ENCODE peak calls at places on chromosomes 16 and 17, in ten cellular contexts. B is esophagus muscularis mucosa, O is ovary, L is A549, N is transverse colon, W is suprapubic skin, A is stomach, Z is sigmoid colon, J is tibial nerve, K is SK-N-SH. M is an unnamed sample.
A peak's percentile ranks its signal among the peaks of the same experiment; 100 is the strongest.

GRCh38 chr16:66070140-66070887 is 296.2 kb upstream of the CDH5 start:
- DNase-seq in L (no peak), J (peak; percentile 52), B (peak; percentile 93), O (peak; percentile 87), A (peak; percentile 41), W (no peak), Z (peak; percentile 92), K (no peak), N (peak; percentile 52), M (no peak)

GRCh38 chr16:11005611-11005975 is 61.2 kb downstream of the CLEC16A start:
- DNase-seq in Z (no peak), K (no peak), W (no peak), N (no peak), A (no peak), L (no peak), B (no peak), J (no peak), O (no peak), M (no peak)

GRCh38 chr16:10886739-10887269 is 9.8 kb downstream of the CIITA start:
- DNase-seq in B (no peak), W (no peak), J (no peak), N (no peak), L (no peak), A (no peak), O (no peak), Z (no peak), K (no peak), M (no peak)

GRCh38 chr17:82866521-82867214 is 26.8 kb upstream of the ZNF750 start:
- DNase-seq in B (no peak), O (no peak), Z (peak; percentile 88), N (no peak), W (no peak), A (no peak), L (no peak), K (peak; percentile 85), J (no peak), M (no peak)

GRCh38 chr16:84303023-84303422 is 8.3 kb downstream of the WFDC1 start:
- DNase-seq in Z (peak; percentile 90), O (peak; percentile 55), A (no peak), J (no peak), L (no peak), N (peak; percentile 29), K (no peak), B (no peak), W (no peak), M (no peak)

GRCh38 chr16:17283022-17283421 is 187.7 kb downstream of the XYLT1 start:
- DNase-seq in A (no peak), J (no peak), L (no peak), W (no peak), Z (no peak), O (no peak), N (no peak), B (no peak), K (peak; percentile 43), M (no peak)

GRCh38 chr17:5680766-5681165 is 96.5 kb upstream of the NLRP1 start:
- DNase-seq in K (no peak), L (no peak), J (no peak), B (no peak), O (no peak), A (no peak), N (no peak), Z (no peak), W (no peak), M (no peak)

GRCh38 chr17:70258465-70258864 is 89.1 kb downstream of the KCNJ2 start:
- DNase-seq in B (no peak), J (no peak), N (peak; percentile 35), W (no peak), Z (no peak), K (no peak), A (no peak), L (no peak), O (no peak), M (no peak)

GRCh38 chr16:78727536-78727935 is 628.1 kb downstream of the WWOX start:
- DNase-seq in O (no peak), L (no peak), N (no peak), J (no peak), B (no peak), Z (no peak), A (no peak), W (no peak), K (no peak), M (no peak)

GRCh38 chr17:46795379-46795952 is 23.0 kb downstream of the WNT3 start:
- DNase-seq in L (peak; percentile 94), Z (no peak), N (no peak), W (no peak), B (no peak), A (no peak), K (no peak), J (no peak), O (no peak), M (no peak)
- TF ChIP-seq EP300 in L (no peak), Z (no peak), N (no peak), W (no peak), B (no peak), A (no peak), K (no peak), J (no peak), O (no peak), M (no peak)

GRCh38 chr17:50928662-50929061 is 62.5 kb upstream of the TOB1 start:
- DNase-seq in W (no peak), K (no peak), N (no peak), A (no peak), L (no peak), O (no peak), J (no peak), Z (no peak), B (no peak), M (no peak)

GRCh38 chr17:50932584-50932901 is 66.4 kb upstream of the TOB1 start:
- DNase-seq in J (no peak), K (no peak), W (no peak), B (no peak), A (no peak), Z (no peak), O (no peak), L (no peak), N (no peak), M (no peak)

GRCh38 chr17:50934161-50934560 is 68.0 kb upstream of the TOB1 start:
- DNase-seq in O (no peak), W (no peak), K (no peak), Z (no peak), J (no peak), B (no peak), L (no peak), A (no peak), N (no peak), M (no peak)

GRCh38 chr17:50934672-50935200 is 68.6 kb upstream of the TOB1 start:
- DNase-seq in B (no peak), N (no peak), A (no peak), K (no peak), L (no peak), Z (no peak), W (no peak), O (no peak), J (no peak), M (no peak)

DNA sequence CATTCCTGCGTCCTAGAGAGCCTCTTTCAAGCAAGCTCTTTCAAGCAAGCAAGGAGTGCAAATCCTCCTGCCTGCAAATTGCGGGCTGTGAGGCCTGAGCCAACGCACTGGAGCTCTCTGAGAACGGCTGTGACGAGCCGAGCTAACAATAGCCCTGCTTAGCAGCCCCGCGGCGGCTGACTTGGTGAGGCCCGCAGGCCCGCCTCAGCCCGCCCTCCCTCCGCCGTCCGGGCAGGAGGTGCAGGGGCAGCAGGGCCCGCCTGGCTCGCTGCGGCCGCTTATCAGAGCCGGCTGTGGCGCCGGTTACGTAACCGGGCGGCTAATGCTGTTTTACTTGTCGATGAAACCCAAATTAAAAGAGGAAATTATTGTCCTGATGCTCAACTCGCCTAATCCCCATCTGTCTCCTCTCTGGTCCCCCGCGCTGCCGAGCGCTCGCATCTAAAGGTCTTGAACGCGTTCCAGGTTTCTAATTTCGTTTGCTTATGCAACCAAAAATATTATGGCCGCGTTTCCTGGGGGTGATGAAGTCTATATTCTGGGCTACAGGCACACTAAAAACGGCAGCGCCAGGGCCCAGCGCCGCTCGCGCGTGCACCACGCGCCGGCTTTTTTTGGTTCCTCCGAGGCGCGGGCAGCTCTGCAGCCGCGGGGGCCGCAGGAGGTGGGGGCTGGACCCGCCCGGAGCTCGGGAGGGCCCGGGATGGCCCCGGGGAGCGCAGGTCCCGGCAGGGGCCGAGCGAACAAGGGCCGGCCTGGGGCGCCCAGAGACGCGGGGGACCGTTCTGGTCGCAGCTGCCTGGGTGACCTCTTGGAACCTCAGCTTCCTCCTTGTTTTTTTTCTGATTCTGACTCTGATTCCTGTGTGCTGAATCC is 65.1 kb upstream of the TOB1 start:
- DNase-seq in J (peak; percentile 64), N (peak; percentile 80), B (no peak), W (no peak), L (no peak), K (peak; percentile 95), Z (peak; percentile 96), O (peak; percentile 89), A (peak; percentile 92), M (peak; percentile 88)
- TF ChIP-seq EP300 in J (no peak), N (no peak), B (no peak), W (no peak), L (no peak), K (peak; percentile 45), Z (no peak), O (no peak), A (no peak), M (no peak)

GRCh38 chr17:57946798-57947358 is 8.3 kb downstream of the CUEDC1 start:
- DNase-seq in O (peak; percentile 54), N (peak; percentile 67), Z (peak; percentile 78), B (no peak), A (peak; percentile 63), J (no peak), W (no peak), L (peak; percentile 83), K (no peak), M (peak; percentile 77)
- TF ChIP-seq EP300 in O (no peak), N (no peak), Z (no peak), B (no peak), A (no peak), J (peak; percentile 13), W (no peak), L (no peak), K (no peak), M (no peak)

GRCh38 chr17:56317351-56318208 is 164.3 kb downstream of the ANKFN1 start:
- DNase-seq in N (no peak), B (no peak), J (no peak), A (no peak), L (no peak), Z (no peak), O (no peak), W (no peak), K (no peak), M (no peak)

GRCh38 chr17:56316604-56317003 is 163.3 kb downstream of the ANKFN1 start:
- DNase-seq in B (no peak), J (no peak), O (no peak), A (no peak), L (no peak), N (no peak), W (no peak), Z (no peak), K (no peak), M (no peak)

GRCh38 chr17:56313201-56313600 is 159.9 kb downstream of the ANKFN1 start:
- DNase-seq in K (no peak), N (no peak), J (no peak), A (no peak), L (no peak), Z (no peak), O (no peak), W (no peak), B (peak; percentile 66), M (no peak)

GRCh38 chr17:56310780-56311179 is 157.5 kb downstream of the ANKFN1 start:
- DNase-seq in L (no peak), J (no peak), O (no peak), Z (no peak), K (no peak), N (no peak), B (peak; percentile 55), A (no peak), W (no peak), M (no peak)

GRCh38 chr17:56314026-56314425 is 160.8 kb downstream of the ANKFN1 start:
- DNase-seq in Z (no peak), O (no peak), B (no peak), N (no peak), J (no peak), W (no peak), K (no peak), L (no peak), A (no peak), M (no peak)
- TF ChIP-seq EP300 in Z (no peak), O (no peak), B (no peak), N (no peak), J (no peak), W (no peak), K (no peak), L (no peak), A (no peak), M (no peak)

M was measured in upper lobe of left lung.